ENCODE peak calls at places on chromosomes 11 and 22, in four cellular contexts. O is ELR; C is PC-3; V is stimulated activated CD8-positive, alpha-beta memory T cell treated with anti-CD3 and anti-CD28 coated beads, Interleukin-7, amount 100 ng/mL, for 1 hour. S is an unnamed sample.

GRCh38 chr11:78085972-78086371 is 6.3 kb upstream of the NDUFC2 start:
- DNase-seq in O (no peak), C (no peak), V (no peak), S (no peak)

GRCh38 chr11:21567628-21568290 is 625.1 kb upstream of the ANO5 start:
- DNase-seq in O (no peak), C (no peak), V (no peak), S (no peak)

GRCh38 chr11:2382927-2383822 is 6.1 kb downstream of the CD81 start:
- DNase-seq in O (peak), C (no peak), V (no peak), S (peak)

GRCh38 chr11:47289856-47290255 is 19.9 kb downstream of the MADD start:
- DNase-seq in O (no peak), C (no peak), V (no peak), S (no peak)

GRCh38 chr11:69703711-69704507 is at the start of gene FGF19:
- DNase-seq in O (no peak), C (peak), V (no peak), S (peak)

GRCh38 chr11:70637949-70638598 is 239.7 kb downstream of the CTTN start:
- DNase-seq in O (no peak), C (no peak), V (no peak), S (no peak)

GRCh38 chr22:40123387-40123786 is 54.3 kb upstream of the TNRC6B start:
- DNase-seq in O (no peak), C (no peak), V (no peak), S (no peak)

GRCh38 chr11:126468102-126468521 is 112.6 kb downstream of the ST3GAL4 start:
- DNase-seq in O (no peak), C (no peak), V (no peak), S (no peak)

GRCh38 chr11:5712507-5712906 is 22.9 kb downstream of the TRIM22 start:
- DNase-seq in O (peak), C (peak), V (no peak), S (peak)

GRCh38 chr11:105935791-105936190 is 86.2 kb downstream of the MSANTD4 start:
- DNase-seq in O (peak), C (peak), V (no peak), S (no peak)

GRCh38 chr11:6812391-6813005 is 13.0 kb upstream of the OR6A2 start:
- DNase-seq in O (peak), C (peak), V (no peak), S (peak)

GRCh38 chr11:105611414-105611813 is 1.5 kb downstream of the GRIA4 start:
- DNase-seq in O (peak), C (no peak), V (no peak), S (peak)

GRCh38 chr11:90916706-90917105 is 693.9 kb upstream of the CHORDC1 start:
- DNase-seq in O (no peak), C (no peak), V (no peak), S (no peak)

GRCh38 chr11:119832536-119832935 is 103.5 kb upstream of the NECTIN1 start:
- DNase-seq in O (peak), C (peak), V (no peak), S (peak)

GRCh38 chr11:130434521-130435223 is 6.3 kb upstream of the ADAMTS8 start:
- DNase-seq in O (peak), C (peak), V (peak), S (peak)

GRCh38 chr22:50441428-50441993 is 33.3 kb downstream of the SBF1 start:
- DNase-seq in O (no peak), C (no peak), V (no peak), S (no peak)

GRCh38 chr11:46339816-46340215 is 7.4 kb upstream of the DGKZ start:
- DNase-seq in O (no peak), C (no peak), V (no peak), S (no peak)

GRCh38 chr11:9310485-9310884 is 3.9 kb downstream of the TMEM41B start:
- DNase-seq in O (no peak), C (no peak), V (no peak), S (no peak)

GRCh38 chr11:68825603-68826002 is 16.1 kb downstream of the CPT1A start:
- DNase-seq in O (peak), C (peak), V (peak), S (no peak)

GRCh38 chr11:33931032-33931431 is 39.2 kb upstream of the LMO2 start:
- DNase-seq in O (no peak), C (no peak), V (no peak), S (no peak)

GRCh38 chr22:27436591-27436990 is 365.0 kb downstream of the MN1 start:
- DNase-seq in O (no peak), C (no peak), V (no peak), S (no peak)

GRCh38 chr22:30591191-30591587 is 521 bp downstream of the PES1 start:
- DNase-seq in O (peak), C (no peak), V (no peak), S (peak)

GRCh38 chr22:50483106-50483505 is 1.8 kb downstream of the ADM2 start:
- DNase-seq in O (no peak), C (no peak), V (no peak), S (no peak)

S was measured in GM23248.